ENCODE peak calls at places on chromosomes 11 and 22, in four cellular contexts. U, L, F and H are unnamed samples.

GRCh38 chr11:68454767-68455166 is 5.8 kb upstream of the PPP6R3 start:
- DNase-seq in U (no peak), L (no peak), F (no peak), H (no peak)

GRCh38 chr22:20792221-20792965 is 18.5 kb downstream of the SERPIND1 start:
- DNase-seq in L (no peak), U (no peak), F (no peak), H (no peak)

GRCh38 chr11:119519796-119520195 is 96.8 kb upstream of the THY1 start:
- DNase-seq in F (no peak), U (no peak), L (no peak), H (no peak)

GRCh38 chr11:133787379-133788103 is 57.8 kb downstream of the SPATA19 start:
- DNase-seq in U (no peak), F (no peak), L (no peak), H (no peak)

GRCh38 chr11:2599561-2600189 is 100.1 kb downstream of the KCNQ1OT1 start:
- DNase-seq in L (no peak), F (no peak), U (no peak), H (no peak)

GRCh38 chr11:93668171-93668570 is 6.7 kb downstream of the CEP295 start:
- DNase-seq in F (no peak), U (no peak), L (no peak), H (peak)

GRCh38 chr11:74683941-74684481 is 47.2 kb downstream of the CHRDL2 start:
- DNase-seq in F (no peak), U (no peak), L (no peak), H (peak)

GRCh38 chr11:27599217-27599616 is 92.6 kb upstream of the LIN7C start:
- DNase-seq in F (no peak), U (no peak), L (no peak), H (no peak)

GRCh38 chr11:35061516-35062440 is 77.2 kb upstream of the CD44 start:
- DNase-seq in L (no peak), U (no peak), F (no peak), H (no peak)

GRCh38 chr22:33887173-33887572 is 33.1 kb downstream of the LARGE1 start:
- DNase-seq in F (no peak), L (no peak), U (no peak), H (no peak)

GRCh38 chr22:32668254-32669094 is 133.0 kb upstream of the TIMP3 start:
- DNase-seq in L (no peak), U (no peak), F (no peak), H (no peak)

GRCh38 chr11:119907122-119907933 is 178.3 kb upstream of the NECTIN1 start:
- DNase-seq in F (no peak), L (no peak), U (peak), H (no peak)

GRCh38 chr22:45621836-45622600 is 49.6 kb upstream of the ATXN10 start:
- DNase-seq in L (no peak), F (no peak), U (no peak), H (no peak)

GRCh38 chr11:119480375-119481020 is 57.5 kb upstream of the THY1 start:
- DNase-seq in F (no peak), U (no peak), L (no peak), H (no peak)

GRCh38 chr11:6469599-6469998 is 4.1 kb downstream of the TRIM3 start:
- DNase-seq in U (no peak), F (no peak), L (no peak), H (no peak)

GRCh38 chr11:102451693-102452460 is 688 bp downstream of the TMEM123 start:
- DNase-seq in U (peak), L (peak), F (no peak), H (peak)

GRCh38 chr11:62127426-62127825 is 3.6 kb downstream of the INCENP start:
- DNase-seq in U (no peak), F (no peak), L (no peak), H (peak)